ENCODE peak calls at places on chromosome 18, in six cellular contexts. One of them, this sample, is unnamed.

GRCh38 chr18:52174220-52174619 is 165.8 kb upstream of the DCC start:
- DNase-seq in neuronal stem cell: no peak
- DNase-seq in IMR-90: no peak
- DNase-seq in H9: no peak
- DNase-seq in mesenchymal stem cell: no peak
- DNase-seq in trophoblast cell: no peak
- DNase-seq in this sample: no peak

GRCh38 chr18:48023334-48024008 is 93.0 kb upstream of the SMAD2 start:
- DNase-seq in neuronal stem cell: peak
- DNase-seq in IMR-90: peak
- DNase-seq in H9: peak
- DNase-seq in mesenchymal stem cell: peak
- DNase-seq in trophoblast cell: peak
- DNase-seq in this sample: peak

GRCh38 chr18:67531929-67532328 is 15.4 kb upstream of the DSEL start:
- DNase-seq in neuronal stem cell: no peak
- DNase-seq in IMR-90: peak
- DNase-seq in H9: no peak
- DNase-seq in mesenchymal stem cell: no peak
- DNase-seq in trophoblast cell: no peak
- DNase-seq in this sample: no peak

GRCh38 chr18:58990720-58991119 is 126.0 kb downstream of the ZNF532 start:
- DNase-seq in neuronal stem cell: no peak
- DNase-seq in IMR-90: no peak
- DNase-seq in H9: no peak
- DNase-seq in mesenchymal stem cell: no peak
- DNase-seq in trophoblast cell: no peak
- DNase-seq in this sample: no peak

GRCh38 chr18:48475635-48476549 is 62.9 kb upstream of the CTIF start:
- DNase-seq in neuronal stem cell: peak
- DNase-seq in IMR-90: peak
- DNase-seq in H9: peak
- DNase-seq in mesenchymal stem cell: peak
- DNase-seq in trophoblast cell: peak
- DNase-seq in this sample: peak

GRCh38 chr18:58335821-58336220 is 291.8 kb downstream of the NEDD4L start:
- DNase-seq in neuronal stem cell: no peak
- DNase-seq in IMR-90: no peak
- DNase-seq in H9: no peak
- DNase-seq in mesenchymal stem cell: no peak
- DNase-seq in trophoblast cell: no peak
- DNase-seq in this sample: no peak

GRCh38 chr18:74063023-74063422 is 84.6 kb downstream of the FBXO15 start:
- DNase-seq in neuronal stem cell: no peak
- DNase-seq in IMR-90: no peak
- DNase-seq in H9: no peak
- DNase-seq in mesenchymal stem cell: no peak
- DNase-seq in trophoblast cell: no peak
- DNase-seq in this sample: no peak

GRCh38 chr18:78510636-78511035 is 469.0 kb upstream of the SALL3 start:
- DNase-seq in neuronal stem cell: no peak
- DNase-seq in IMR-90: no peak
- DNase-seq in H9: no peak
- DNase-seq in mesenchymal stem cell: no peak
- DNase-seq in trophoblast cell: no peak
- DNase-seq in this sample: no peak

GRCh38 chr18:8684577-8684976 is 20.8 kb upstream of the MTCL1 start:
- DNase-seq in neuronal stem cell: no peak
- DNase-seq in IMR-90: no peak
- DNase-seq in H9: no peak
- DNase-seq in mesenchymal stem cell: no peak
- DNase-seq in trophoblast cell: no peak
- DNase-seq in this sample: no peak

GRCh38 chr18:34322365-34323289 is 97.9 kb upstream of the NOL4 start:
- DNase-seq in neuronal stem cell: peak
- DNase-seq in IMR-90: peak
- DNase-seq in H9: peak
- DNase-seq in mesenchymal stem cell: peak
- DNase-seq in trophoblast cell: peak
- DNase-seq in this sample: peak

GRCh38 chr18:67133669-67134068 is 382.9 kb downstream of the DSEL start:
- DNase-seq in neuronal stem cell: no peak
- DNase-seq in IMR-90: no peak
- DNase-seq in H9: no peak
- DNase-seq in mesenchymal stem cell: no peak
- DNase-seq in trophoblast cell: no peak
- DNase-seq in this sample: no peak

GRCh38 chr18:45844938-45845337 is 19.5 kb downstream of the SIGLEC15 start:
- DNase-seq in neuronal stem cell: no peak
- DNase-seq in IMR-90: no peak
- DNase-seq in H9: no peak
- DNase-seq in mesenchymal stem cell: no peak
- DNase-seq in trophoblast cell: no peak
- DNase-seq in this sample: no peak

GRCh38 chr18:51668101-51668500 is 470.6 kb upstream of the MEX3C start:
- DNase-seq in neuronal stem cell: peak
- DNase-seq in IMR-90: peak
- DNase-seq in H9: peak
- DNase-seq in mesenchymal stem cell: peak
- DNase-seq in trophoblast cell: peak
- DNase-seq in this sample: peak

GRCh38 chr18:10202947-10203346 is 251.5 kb upstream of the APCDD1 start:
- DNase-seq in neuronal stem cell: peak
- DNase-seq in IMR-90: no peak
- DNase-seq in H9: no peak
- DNase-seq in mesenchymal stem cell: peak
- DNase-seq in trophoblast cell: no peak
- DNase-seq in this sample: no peak

GRCh38 chr18:13984080-13984479 is 68.7 kb upstream of the MC2R start:
- DNase-seq in neuronal stem cell: no peak
- DNase-seq in IMR-90: no peak
- DNase-seq in H9: no peak
- DNase-seq in mesenchymal stem cell: no peak
- DNase-seq in trophoblast cell: no peak
- DNase-seq in this sample: no peak

GRCh38 chr18:25076980-25077780 is 274.8 kb downstream of the ZNF521 start:
- DNase-seq in neuronal stem cell: peak
- DNase-seq in IMR-90: no peak
- DNase-seq in H9: no peak
- DNase-seq in mesenchymal stem cell: no peak
- DNase-seq in trophoblast cell: peak
- DNase-seq in this sample: no peak
- H4K91ac ChIP-seq in neuronal stem cell: no peak
- H4K91ac ChIP-seq in IMR-90: no peak
- H4K91ac ChIP-seq in H9: no peak
- H4K91ac ChIP-seq in mesenchymal stem cell: no peak
- H4K91ac ChIP-seq in trophoblast cell: no peak
- H4K91ac ChIP-seq in this sample: no peak

GRCh38 chr18:23933407-23933806 is 81.1 kb upstream of the TTC39C start:
- DNase-seq in neuronal stem cell: no peak
- DNase-seq in IMR-90: peak
- DNase-seq in H9: no peak
- DNase-seq in mesenchymal stem cell: no peak
- DNase-seq in trophoblast cell: no peak
- DNase-seq in this sample: no peak
- H4K91ac ChIP-seq in neuronal stem cell: no peak
- H4K91ac ChIP-seq in IMR-90: no peak
- H4K91ac ChIP-seq in H9: no peak
- H4K91ac ChIP-seq in mesenchymal stem cell: no peak
- H4K91ac ChIP-seq in trophoblast cell: no peak
- H4K91ac ChIP-seq in this sample: no peak

GRCh38 chr18:40524881-40525280 is 1430.2 kb upstream of the PIK3C3 start:
- DNase-seq in neuronal stem cell: no peak
- DNase-seq in IMR-90: peak
- DNase-seq in H9: no peak
- DNase-seq in mesenchymal stem cell: no peak
- DNase-seq in trophoblast cell: no peak
- DNase-seq in this sample: no peak
- H4K91ac ChIP-seq in neuronal stem cell: no peak
- H4K91ac ChIP-seq in IMR-90: no peak
- H4K91ac ChIP-seq in H9: no peak
- H4K91ac ChIP-seq in mesenchymal stem cell: no peak
- H4K91ac ChIP-seq in trophoblast cell: no peak
- H4K91ac ChIP-seq in this sample: no peak

GRCh38 chr18:69730664-69731063 is 217.0 kb downstream of the CD226 start:
- DNase-seq in neuronal stem cell: no peak
- DNase-seq in IMR-90: no peak
- DNase-seq in H9: no peak
- DNase-seq in mesenchymal stem cell: no peak
- DNase-seq in trophoblast cell: no peak
- DNase-seq in this sample: no peak

GRCh38 chr18:69723434-69723833 is 224.2 kb downstream of the CD226 start:
- DNase-seq in neuronal stem cell: no peak
- DNase-seq in IMR-90: no peak
- DNase-seq in H9: no peak
- DNase-seq in mesenchymal stem cell: no peak
- DNase-seq in trophoblast cell: no peak
- DNase-seq in this sample: no peak

GRCh38 chr18:69727912-69728572 is 219.6 kb downstream of the CD226 start:
- DNase-seq in neuronal stem cell: no peak
- DNase-seq in IMR-90: no peak
- DNase-seq in H9: no peak
- DNase-seq in mesenchymal stem cell: no peak
- DNase-seq in trophoblast cell: no peak
- DNase-seq in this sample: no peak

GRCh38 chr18:69725009-69725408 is 222.7 kb downstream of the CD226 start:
- DNase-seq in neuronal stem cell: no peak
- DNase-seq in IMR-90: peak
- DNase-seq in H9: no peak
- DNase-seq in mesenchymal stem cell: no peak
- DNase-seq in trophoblast cell: no peak
- DNase-seq in this sample: no peak

DNA sequence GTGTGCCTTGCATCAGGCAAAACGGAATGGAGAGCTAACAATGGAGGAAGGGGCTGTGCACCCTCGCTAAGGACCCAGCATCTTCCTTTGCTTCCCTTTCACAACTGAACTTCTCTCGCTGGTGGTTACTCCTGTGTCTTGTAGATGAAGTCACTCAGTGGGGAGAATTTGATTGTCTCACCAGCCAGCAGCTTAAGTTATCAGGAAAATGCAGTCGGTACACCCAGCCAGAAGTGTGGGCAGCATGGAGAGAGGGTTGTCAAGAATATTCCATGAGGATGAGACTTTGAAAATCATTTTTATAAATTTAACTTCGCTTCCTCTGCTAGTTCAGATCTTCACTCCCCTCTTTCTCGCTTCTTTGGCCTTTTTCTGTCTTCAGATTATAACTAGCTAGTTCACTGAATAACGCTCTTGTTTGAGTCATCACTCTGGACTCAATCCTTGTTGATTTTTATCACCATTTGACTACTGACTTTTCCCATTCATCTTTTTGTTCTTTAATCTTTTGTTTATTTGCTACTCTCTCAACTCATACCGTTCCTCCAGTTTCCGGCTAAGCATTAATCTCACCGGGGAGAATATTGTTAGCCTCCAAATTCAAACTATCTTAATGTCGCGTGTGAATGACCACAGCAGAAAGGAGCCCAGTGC is 221.7 kb downstream of the CD226 start:
- DNase-seq in neuronal stem cell: no peak
- DNase-seq in IMR-90: no peak
- DNase-seq in H9: no peak
- DNase-seq in mesenchymal stem cell: peak
- DNase-seq in trophoblast cell: no peak
- DNase-seq in this sample: no peak
- H4K91ac ChIP-seq in neuronal stem cell: no peak
- H4K91ac ChIP-seq in IMR-90: no peak
- H4K91ac ChIP-seq in H9: no peak
- H4K91ac ChIP-seq in mesenchymal stem cell: no peak
- H4K91ac ChIP-seq in trophoblast cell: no peak
- H4K91ac ChIP-seq in this sample: no peak

DNA sequence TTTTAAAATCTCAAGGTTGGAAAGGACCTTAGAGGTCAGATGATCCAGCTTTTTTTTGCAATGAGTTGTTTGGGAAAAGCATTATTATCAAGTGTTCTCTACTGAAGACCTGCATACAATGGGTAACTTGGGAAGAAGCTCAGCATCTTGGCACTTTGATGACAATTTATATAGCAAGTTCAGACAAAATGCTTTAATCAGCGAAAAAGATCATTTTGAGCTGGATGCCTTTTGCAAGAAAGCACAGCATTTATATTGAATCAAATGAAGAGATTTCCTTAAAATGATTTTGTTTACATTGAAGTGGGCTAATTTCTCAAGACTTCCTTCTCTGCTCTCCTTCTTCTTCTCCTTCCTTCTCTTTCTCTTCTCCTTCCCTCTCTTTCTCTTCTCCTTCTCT is 796.4 kb upstream of the CDH2 start:
- DNase-seq in neuronal stem cell: no peak
- DNase-seq in IMR-90: no peak
- DNase-seq in H9: no peak
- DNase-seq in mesenchymal stem cell: no peak
- DNase-seq in trophoblast cell: no peak
- DNase-seq in this sample: no peak
- H4K91ac ChIP-seq in neuronal stem cell: no peak
- H4K91ac ChIP-seq in IMR-90: no peak
- H4K91ac ChIP-seq in H9: no peak
- H4K91ac ChIP-seq in mesenchymal stem cell: no peak
- H4K91ac ChIP-seq in trophoblast cell: no peak
- H4K91ac ChIP-seq in this sample: no peak

DNA sequence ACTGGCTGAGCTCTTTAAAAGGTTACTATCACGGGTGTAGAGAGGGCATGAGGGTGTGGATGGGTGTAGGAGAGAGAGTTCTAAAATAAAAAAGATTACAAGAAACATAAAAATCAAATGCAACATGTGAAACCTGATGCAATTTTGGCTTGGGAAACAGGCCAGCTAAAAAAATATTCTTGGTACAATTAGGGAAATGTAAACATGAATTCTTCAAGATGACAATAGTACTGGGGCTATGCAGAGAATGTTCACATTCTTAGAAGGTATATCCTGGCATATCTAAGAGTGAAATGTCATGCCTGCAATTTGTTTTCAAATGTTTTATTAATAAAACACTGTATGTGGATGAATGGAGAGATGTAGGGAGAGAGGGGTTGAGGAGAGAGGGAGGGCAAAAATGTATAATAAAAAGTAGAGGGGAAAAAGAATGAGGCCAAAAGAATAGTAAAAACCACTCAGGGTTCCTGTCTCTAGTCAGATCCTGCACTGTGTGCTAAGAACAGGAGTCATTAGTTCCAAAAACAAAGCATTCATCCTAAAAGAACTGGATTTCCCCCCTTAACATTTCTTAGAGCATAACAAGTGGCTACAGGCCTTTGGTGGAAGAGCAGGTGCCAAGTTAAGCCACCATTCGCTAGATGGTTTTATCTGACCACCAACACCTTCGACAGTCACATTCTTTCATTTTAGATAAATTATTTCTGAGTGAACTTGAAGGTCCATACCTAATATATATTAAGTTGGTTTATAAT is 77.3 kb downstream of the LPIN2 start:
- DNase-seq in neuronal stem cell: no peak
- DNase-seq in IMR-90: peak
- DNase-seq in H9: no peak
- DNase-seq in mesenchymal stem cell: no peak
- DNase-seq in trophoblast cell: peak
- DNase-seq in this sample: no peak
- H4K91ac ChIP-seq in neuronal stem cell: no peak
- H4K91ac ChIP-seq in IMR-90: peak
- H4K91ac ChIP-seq in H9: no peak
- H4K91ac ChIP-seq in mesenchymal stem cell: no peak
- H4K91ac ChIP-seq in trophoblast cell: no peak
- H4K91ac ChIP-seq in this sample: no peak

This sample was measured in H1.